ENCODE peak calls at places on chromosomes 11 and 22, in six cellular contexts. R is pancreas; W is posterior cingulate gyrus; Y is activated CD4-positive, CD25-positive, alpha-beta regulatory T cell; K is HEK293T; H is GM12891. D is an unnamed sample.
A peak's percentile ranks its signal among the peaks of the same experiment; 100 is the strongest.

GRCh38 chr11:102592634-102593581 is 32.2 kb downstream of the MMP20 start:
- DNase-seq in R (no peak), W (no peak), Y (no peak), K (peak; percentile 54), H (no peak), D (no peak)

GRCh38 chr22:38353142-38353629 is 36.0 kb upstream of the CSNK1E start:
- DNase-seq in R (peak; percentile 90), W (peak; percentile 74), Y (peak; percentile 35), K (peak; percentile 99), H (peak; percentile 88), D (peak; percentile 34)

GRCh38 chr22:19239464-19239863 is 52.1 kb downstream of the CLTCL1 start:
- DNase-seq in R (no peak), W (peak; percentile 27), Y (no peak), K (no peak), H (no peak), D (peak; percentile 73)

GRCh38 chr11:35563413-35564245 is 38.2 kb upstream of the PAMR1 start:
- DNase-seq in R (no peak), W (no peak), Y (no peak), K (no peak), H (no peak), D (no peak)

GRCh38 chr11:133698654-133699053 is 146.7 kb downstream of the SPATA19 start:
- DNase-seq in R (no peak), W (no peak), Y (no peak), K (no peak), H (no peak), D (no peak)

GRCh38 chr22:38204784-38205183 is 3.0 kb downstream of the MAFF start:
- DNase-seq in R (no peak), W (no peak), Y (no peak), K (no peak), H (peak; percentile 68), D (no peak)

GRCh38 chr22:22925146-22925794 is 37.7 kb downstream of the IGLL5 start:
- DNase-seq in R (no peak), W (no peak), Y (no peak), K (no peak), H (no peak), D (no peak)

GRCh38 chr11:15412054-15412453 is 297.3 kb downstream of the INSC start:
- DNase-seq in R (no peak), W (no peak), Y (no peak), K (no peak), H (no peak), D (no peak)

GRCh38 chr11:33525789-33526188 is 174.8 kb downstream of the C11orf91 start:
- DNase-seq in R (no peak), W (no peak), Y (no peak), K (no peak), H (no peak), D (no peak)

GRCh38 chr11:17861036-17861755 is 126.6 kb downstream of the KCNC1 start:
- DNase-seq in R (no peak), W (no peak), Y (no peak), K (no peak), H (no peak), D (no peak)